ENCODE peak calls at places on chromosome 14, in eight cellular contexts. J is brain microvascular endothelial cell, W is body of pancreas, A is endothelial cell, I is Caco-2, G is A549, O is cardiac muscle cell, P is AG04450. C is an unnamed sample.

GRCh38 chr14:98959410-98959809 is 312.6 kb downstream of the BCL11B start:
- DNase-seq in J (no peak), W (no peak), A (no peak), I (no peak), G (no peak), O (no peak), P (no peak), C (no peak)

GRCh38 chr14:65359503-65359902 is 53.0 kb upstream of the FUT8 start:
- DNase-seq in J (no peak), W (no peak), A (no peak), I (no peak), G (peak), O (no peak), P (no peak), C (no peak)

GRCh38 chr14:38197001-38197760 is 10.5 kb upstream of the SSTR1 start:
- DNase-seq in J (no peak), W (no peak), A (no peak), I (no peak), G (no peak), O (no peak), P (no peak), C (no peak)

GRCh38 chr14:68976160-68977067 is 2.7 kb downstream of the ACTN1 start:
- DNase-seq in J (no peak), W (no peak), A (no peak), I (peak), G (no peak), O (no peak), P (no peak), C (no peak)

GRCh38 chr14:72291908-72292688 is 359.9 kb downstream of the RGS6 start:
- DNase-seq in J (peak), W (peak), A (peak), I (peak), G (peak), O (peak), P (peak), C (peak)

GRCh38 chr14:31435276-31435675 is 14.9 kb upstream of the HEATR5A start:
- DNase-seq in J (no peak), W (no peak), A (no peak), I (no peak), G (no peak), O (no peak), P (no peak), C (no peak)

GRCh38 chr14:51087024-51087423 is 7.9 kb downstream of the TRIM9 start:
- DNase-seq in J (no peak), W (no peak), A (no peak), I (peak), G (peak), O (no peak), P (no peak), C (peak)

GRCh38 chr14:69711471-69712216 is 55.3 kb upstream of the SRSF5 start:
- DNase-seq in J (no peak), W (no peak), A (no peak), I (no peak), G (no peak), O (no peak), P (no peak), C (no peak)

GRCh38 chr14:53861781-53862180 is 94.8 kb downstream of the BMP4 start:
- DNase-seq in J (no peak), W (no peak), A (no peak), I (no peak), G (no peak), O (no peak), P (no peak), C (no peak)

GRCh38 chr14:37251778-37252177 is 54.0 kb downstream of the MIPOL1 start:
- DNase-seq in J (no peak), W (no peak), A (no peak), I (no peak), G (peak), O (no peak), P (no peak), C (no peak)

GRCh38 chr14:64541261-64541970 is 875 bp downstream of the HSPA2 start:
- DNase-seq in J (no peak), W (peak), A (no peak), I (no peak), G (peak), O (no peak), P (no peak), C (no peak)

GRCh38 chr14:20606902-20607242 is 15.7 kb upstream of the RNASE12 start:
- DNase-seq in J (no peak), W (no peak), A (no peak), I (no peak), G (no peak), O (no peak), P (no peak), C (no peak)

GRCh38 chr14:32059702-32060101 is 17.4 kb upstream of the ARHGAP5 start:
- DNase-seq in J (no peak), W (no peak), A (no peak), I (no peak), G (no peak), O (no peak), P (no peak), C (no peak)

GRCh38 chr14:95467657-95468056 is 48.8 kb downstream of the SYNE3 start:
- DNase-seq in J (no peak), W (no peak), A (no peak), I (no peak), G (no peak), O (no peak), P (no peak), C (no peak)

GRCh38 chr14:34059925-34060746 is 109.3 kb upstream of the EGLN3 start:
- DNase-seq in J (peak), W (peak), A (peak), I (peak), G (peak), O (peak), P (no peak), C (peak)

GRCh38 chr14:99807413-99808132 is 14.4 kb downstream of the EML1 start:
- DNase-seq in J (no peak), W (no peak), A (peak), I (peak), G (peak), O (no peak), P (no peak), C (no peak)

GRCh38 chr14:20614038-20614840 is 23.1 kb upstream of the RNASE12 start:
- DNase-seq in J (no peak), W (no peak), A (peak), I (peak), G (peak), O (peak), P (no peak), C (peak)

GRCh38 chr14:105602799-105603763 is 76.7 kb downstream of the TMEM121 start:
- DNase-seq in J (no peak), W (no peak), A (no peak), I (no peak), G (no peak), O (no peak), P (no peak), C (no peak)

DNA sequence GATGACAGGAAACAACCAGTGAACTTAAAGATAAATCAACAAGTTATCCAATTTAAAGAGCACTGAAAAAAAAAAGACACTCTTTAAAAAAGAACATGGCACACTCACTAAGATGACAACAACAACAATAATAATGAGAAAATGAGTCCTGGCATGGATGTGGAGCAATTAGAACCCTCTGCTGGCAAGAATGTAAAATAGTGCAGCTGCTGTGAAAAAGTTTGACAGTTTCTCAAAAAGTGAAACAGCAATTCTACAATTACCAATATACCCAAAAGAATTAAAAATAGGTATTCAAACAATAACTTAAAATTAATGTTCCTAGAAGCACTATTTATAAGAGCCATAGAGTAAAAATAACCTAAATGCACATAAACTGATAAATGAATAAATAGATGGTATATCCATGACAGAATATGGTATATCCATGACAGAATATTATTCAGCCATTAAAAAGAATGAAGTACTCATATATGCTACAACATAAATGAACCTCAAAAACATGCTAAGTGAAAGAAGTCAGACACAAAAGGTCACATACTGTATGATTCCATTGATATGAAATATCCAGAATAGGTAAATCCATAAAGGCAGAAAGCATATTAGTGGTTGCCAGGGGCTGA is 49.1 kb upstream of the GPHB5 start:
- DNase-seq in J (no peak), W (no peak), A (no peak), I (no peak), G (no peak), O (no peak), P (no peak), C (no peak)
- TF ChIP-seq CTCF in J (no peak), W (no peak), A (no peak), I (no peak), G (no peak), O (no peak), P (no peak), C (no peak)

GRCh38 chr14:78904094-78904493 is 733.9 kb downstream of the NRXN3 start:
- DNase-seq in J (no peak), W (no peak), A (no peak), I (no peak), G (peak), O (no peak), P (no peak), C (no peak)

GRCh38 chr14:78897443-78897842 is 727.3 kb downstream of the NRXN3 start:
- DNase-seq in J (no peak), W (no peak), A (no peak), I (no peak), G (no peak), O (no peak), P (no peak), C (no peak)

GRCh38 chr14:78902010-78902623 is 731.9 kb downstream of the NRXN3 start:
- DNase-seq in J (peak), W (peak), A (peak), I (peak), G (peak), O (peak), P (peak), C (peak)
- TF ChIP-seq CTCF in J (peak), W (peak), A (peak), I (peak), G (peak), O (peak), P (peak), C (peak)

GRCh38 chr14:75162631-75163030 is 13.8 kb downstream of the TMED10 start:
- DNase-seq in J (no peak), W (no peak), A (no peak), I (peak), G (no peak), O (no peak), P (no peak), C (no peak)
- TF ChIP-seq CTCF in J (no peak), W (no peak), A (no peak), I (no peak), G (peak), O (no peak), P (no peak), C (no peak)

GRCh38 chr14:41374092-41374491 is 232.6 kb upstream of the LRFN5 start:
- DNase-seq in J (no peak), W (no peak), A (no peak), I (no peak), G (no peak), O (no peak), P (no peak), C (no peak)
- TF ChIP-seq CTCF in J (no peak), W (no peak), A (no peak), I (no peak), G (no peak), O (no peak), P (no peak), C (no peak)

GRCh38 chr14:97578982-97579381 is 781.8 kb downstream of the VRK1 start:
- DNase-seq in J (no peak), W (no peak), A (no peak), I (no peak), G (no peak), O (no peak), P (no peak), C (no peak)

GRCh38 chr14:97580923-97581495 is 783.8 kb downstream of the VRK1 start:
- DNase-seq in J (no peak), W (no peak), A (peak), I (peak), G (no peak), O (peak), P (no peak), C (no peak)

GRCh38 chr14:97584528-97584927 is 787.3 kb downstream of the VRK1 start:
- DNase-seq in J (no peak), W (no peak), A (peak), I (no peak), G (no peak), O (no peak), P (no peak), C (no peak)
- TF ChIP-seq CTCF in J (no peak), W (no peak), A (no peak), I (no peak), G (no peak), O (no peak), P (no peak), C (no peak)